ENCODE peak calls at places on chromosomes 12 and 14, in five cellular contexts. I is AG10803, F is uterus, L is stomach, M is transverse colon. C is an unnamed sample.

GRCh38 chr14:99541677-99542470 is 60.7 kb downstream of the CCNK start:
- DNase-seq in I (no peak), F (no peak), M (no peak), L (no peak), C (no peak)

GRCh38 chr12:5889381-5890047 is 55.5 kb downstream of the ANO2 start:
- DNase-seq in I (no peak), M (no peak), F (no peak), L (no peak), C (no peak)

GRCh38 chr12:30169839-30170591 is 386.3 kb upstream of the TMTC1 start:
- DNase-seq in M (no peak), L (no peak), F (no peak), I (no peak), C (no peak)

GRCh38 chr12:25929096-25929637 is 29.3 kb upstream of the RASSF8 start:
- DNase-seq in M (no peak), I (no peak), F (no peak), L (no peak), C (peak)

GRCh38 chr12:92055877-92056276 is 89.8 kb downstream of the BTG1 start:
- DNase-seq in F (no peak), M (peak), I (no peak), L (peak), C (no peak)

GRCh38 chr14:32625211-32625610 is 296.1 kb downstream of the AKAP6 start:
- DNase-seq in F (no peak), M (no peak), I (no peak), L (no peak), C (no peak)

GRCh38 chr12:131130311-131130911 is 176.7 kb downstream of the ADGRD1 start:
- DNase-seq in F (no peak), M (no peak), L (no peak), I (no peak), C (no peak)

GRCh38 chr12:95653761-95654546 is 102.7 kb upstream of the USP44 start:
- DNase-seq in L (no peak), M (no peak), I (peak), F (no peak), C (peak)

GRCh38 chr12:109385339-109386078 is 37.8 kb downstream of the MYO1H start:
- DNase-seq in F (peak), I (peak), M (no peak), L (no peak), C (peak)

GRCh38 chr14:92926180-92926845 is 3.4 kb downstream of the CHGA start:
- DNase-seq in I (no peak), M (no peak), F (no peak), L (no peak), C (no peak)

GRCh38 chr14:35337557-35338255 is 45.5 kb downstream of the PSMA6 start:
- DNase-seq in I (no peak), M (no peak), L (no peak), F (no peak), C (no peak)
- TF ChIP-seq CTCF in I (no peak), M (no peak), L (no peak), F (no peak), C (no peak)

GRCh38 chr14:103104389-103104653 is 9.8 kb downstream of the EXOC3L4 start:
- DNase-seq in F (no peak), L (no peak), I (no peak), M (no peak), C (no peak)
- H3K4me3 ChIP-seq in F (no peak), L (no peak), I (no peak), M (no peak), C (no peak)

GRCh38 chr14:27929823-27930347 is 836.7 kb upstream of the FOXG1 start:
- DNase-seq in F (no peak), M (no peak), I (no peak), L (no peak), C (no peak)

GRCh38 chr14:27927519-27927918 is 839.1 kb upstream of the FOXG1 start:
- DNase-seq in M (no peak), L (no peak), I (no peak), F (no peak), C (no peak)
- TF ChIP-seq CTCF in M (no peak), L (no peak), I (no peak), F (no peak), C (no peak)

GRCh38 chr12:49967777-49968250 is 4.9 kb upstream of the AQP6 start:
- DNase-seq in M (no peak), I (no peak), L (no peak), F (no peak), C (no peak)
- H3K4me3 ChIP-seq in M (peak), I (peak), L (peak), F (no peak), C (peak)

GRCh38 chr12:127489055-127489454 is 777.9 kb upstream of the TMEM132C start:
- DNase-seq in I (no peak), F (no peak), L (peak), M (peak), C (no peak)

GRCh38 chr12:127480775-127481314 is 786.1 kb upstream of the TMEM132C start:
- DNase-seq in L (no peak), F (no peak), M (no peak), I (no peak), C (no peak)

GRCh38 chr12:127487031-127487430 is 779.9 kb upstream of the TMEM132C start:
- DNase-seq in I (no peak), L (no peak), M (no peak), F (no peak), C (no peak)

GRCh38 chr12:127482950-127483349 is 784.0 kb upstream of the TMEM132C start:
- DNase-seq in M (no peak), L (no peak), F (no peak), I (no peak), C (no peak)

GRCh38 chr12:127485528-127485927 is 781.4 kb upstream of the TMEM132C start:
- DNase-seq in I (peak), L (peak), F (no peak), M (peak), C (peak)
- TF ChIP-seq CTCF in I (peak), L (no peak), F (no peak), M (no peak), C (peak)

GRCh38 chr12:89836026-89836425 is 127.4 kb upstream of the ATP2B1 start:
- DNase-seq in L (no peak), M (no peak), I (no peak), F (no peak), C (peak)
- H3K4me3 ChIP-seq in L (no peak), M (no peak), I (no peak), F (no peak), C (no peak)

GRCh38 chr12:82522285-82522684 is 164.0 kb downstream of the METTL25 start:
- DNase-seq in I (no peak), M (no peak), F (no peak), L (no peak), C (no peak)
- TF ChIP-seq CTCF in I (no peak), M (no peak), F (no peak), L (no peak), C (no peak)

C was measured in fibroblast of the aortic adventitia.